ENCODE peak calls at places on chromosomes 3 and 15, in five cellular contexts. D is psoas muscle, A is adrenal gland, I is thoracic aorta, R is HepG2. S is an unnamed sample.

GRCh38 chr15:65952425-65953053 is 83.2 kb downstream of the RAB11A start:
- DNase-seq in D (no peak), A (peak; percentile 54), I (no peak), R (peak; percentile 11), S (peak; percentile 60)

GRCh38 chr3:133956333-133956732 is 60.7 kb upstream of the RAB6B start:
- DNase-seq in D (no peak), A (no peak), I (no peak), R (no peak), S (peak; percentile 15)

GRCh38 chr3:187130346-187131066 is 8.8 kb downstream of the RPL39L start:
- DNase-seq in D (no peak), A (no peak), I (no peak), R (no peak), S (no peak)

GRCh38 chr15:100559330-100559729 is 30.6 kb upstream of the CERS3 start:
- DNase-seq in D (peak; percentile 48), A (no peak), I (no peak), R (peak; percentile 3), S (no peak)

GRCh38 chr3:173750591-173750990 is 353.0 kb downstream of the NLGN1 start:
- DNase-seq in D (no peak), A (no peak), I (no peak), R (no peak), S (no peak)

GRCh38 chr3:173796865-173797264 is 399.3 kb downstream of the NLGN1 start:
- DNase-seq in D (no peak), A (no peak), I (no peak), R (no peak), S (no peak)

GRCh38 chr15:41936649-41937567 is 35.4 kb downstream of the EHD4 start:
- DNase-seq in D (peak; percentile 51), A (no peak), I (no peak), R (no peak), S (no peak)

GRCh38 chr15:75163150-75163564 is 38.5 kb upstream of the C15orf39 start:
- DNase-seq in D (no peak), A (no peak), I (no peak), R (no peak), S (no peak)

GRCh38 chr15:65819563-65819960 is 27.5 kb upstream of the DENND4A start:
- DNase-seq in D (no peak), A (peak; percentile 18), I (no peak), R (peak; percentile 45), S (no peak)

GRCh38 chr3:7290062-7290825 is 429.3 kb downstream of the GRM7 start:
- DNase-seq in D (no peak), A (no peak), I (no peak), R (no peak), S (no peak)

GRCh38 chr3:70771426-70772147 is 459.1 kb upstream of the MDFIC2 start:
- DNase-seq in D (no peak), A (no peak), I (no peak), R (no peak), S (no peak)

GRCh38 chr15:68581725-68582124 is 2.9 kb downstream of the CORO2B start:
- DNase-seq in D (no peak), A (no peak), I (no peak), R (no peak), S (no peak)

GRCh38 chr15:63075072-63075995 is 32.8 kb downstream of the TPM1 start:
- DNase-seq in D (no peak), A (no peak), I (no peak), R (no peak), S (no peak)

GRCh38 chr3:105365171-105365535 is 1.6 kb upstream of the ALCAM start:
- DNase-seq in D (no peak), A (no peak), I (no peak), R (no peak), S (no peak)

GRCh38 chr3:10697918-10698317 is 118.1 kb upstream of the SLC6A11 start:
- DNase-seq in D (no peak), A (no peak), I (no peak), R (no peak), S (no peak)

GRCh38 chr3:24508423-24508839 is 13.8 kb upstream of the THRB start:
- DNase-seq in D (no peak), A (no peak), I (no peak), R (no peak), S (no peak)

GRCh38 chr3:53195602-53196574 is 34.9 kb downstream of the PRKCD start:
- DNase-seq in D (peak; percentile 55), A (peak; percentile 59), I (no peak), R (no peak), S (peak; percentile 36)

GRCh38 chr15:37019479-37020433 is 80.6 kb downstream of the MEIS2 start:
- DNase-seq in D (no peak), A (peak; percentile 75), I (no peak), R (peak; percentile 83), S (no peak)

GRCh38 chr15:30953183-30953582 is 38.2 kb downstream of the MTMR10 start:
- DNase-seq in D (no peak), A (no peak), I (no peak), R (no peak), S (no peak)

GRCh38 chr3:149507491-149508324 is 33.2 kb downstream of the TM4SF4 start:
- DNase-seq in D (no peak), A (no peak), I (peak; percentile 69), R (no peak), S (peak; percentile 27)
- H3K27ac ChIP-seq in D (peak overlapping the region; percentile 80), A (no peak overlapping the region), I (peak overlapping the region; percentile 69), R (no peak overlapping the region), S (no peak overlapping the region)

GRCh38 chr3:193716155-193716554 is 123.1 kb downstream of the OPA1 start:
- DNase-seq in D (no peak), A (no peak), I (no peak), R (no peak), S (no peak)
- H3K4me3 ChIP-seq in D (no peak overlapping the region), A (no peak overlapping the region), I (no peak overlapping the region), R (no peak overlapping the region), S (no peak overlapping the region)

GRCh38 chr3:191338177-191338488 is 7.8 kb upstream of the UTS2B start:
- DNase-seq in D (no peak), A (no peak), I (no peak), R (no peak), S (no peak)

GRCh38 chr3:191336833-191337232 is 6.5 kb upstream of the UTS2B start:
- DNase-seq in D (no peak), A (no peak), I (no peak), R (no peak), S (no peak)

GRCh38 chr3:191342391-191342790 is 12.1 kb upstream of the UTS2B start:
- DNase-seq in D (no peak), A (no peak), I (no peak), R (no peak), S (no peak)

GRCh38 chr3:191340976-191341375 is 10.7 kb upstream of the UTS2B start:
- DNase-seq in D (no peak), A (no peak), I (no peak), R (no peak), S (no peak)

GRCh38 chr3:191339313-191339917 is 9.1 kb upstream of the UTS2B start:
- DNase-seq in D (no peak), A (no peak), I (no peak), R (no peak), S (no peak)
- H3K4me1 ChIP-seq in D (peaks cover 68% of the 10 kb centered on the region), A (peaks cover 36% of the 10 kb centered on the region), I (peaks cover 55% of the 10 kb centered on the region), R (peaks cover 94% of the 10 kb centered on the region), S (no peaks in the 10 kb centered on the region)

GRCh38 chr15:70702584-70702983 is 60.8 kb downstream of the UACA start:
- DNase-seq in D (no peak), A (no peak), I (no peak), R (no peak), S (peak; percentile 65)

GRCh38 chr15:70699873-70700272 is 63.5 kb downstream of the UACA start:
- DNase-seq in D (no peak), A (no peak), I (no peak), R (no peak), S (peak; percentile 28)

GRCh38 chr15:70701891-70702568 is 61.3 kb downstream of the UACA start:
- DNase-seq in D (no peak), A (peak; percentile 35), I (no peak), R (no peak), S (peak; percentile 94)

GRCh38 chr15:70698412-70698811 is 64.9 kb downstream of the UACA start:
- DNase-seq in D (no peak), A (no peak), I (no peak), R (no peak), S (no peak)

GRCh38 chr15:70698991-70699390 is 64.4 kb downstream of the UACA start:
- DNase-seq in D (no peak), A (no peak), I (no peak), R (no peak), S (no peak)
- H3K27ac ChIP-seq in D (peak overlapping the region; percentile 85), A (peak overlapping the region; percentile 52), I (peak overlapping the region; percentile 71), R (no peak overlapping the region), S (no peak overlapping the region)

GRCh38 chr15:85302271-85302670 is 78.1 kb upstream of the AKAP13 start:
- DNase-seq in D (no peak), A (no peak), I (no peak), R (no peak), S (no peak)
- H3K4me3 ChIP-seq in D (no peak overlapping the region), A (no peak overlapping the region), I (no peak overlapping the region), R (no peak overlapping the region), S (no peak overlapping the region)

GRCh38 chr3:151774910-151775309 is 39.0 kb upstream of the AADAC start:
- DNase-seq in D (no peak), A (no peak), I (no peak), R (no peak), S (no peak)

GRCh38 chr3:151772825-151773480 is 39.2 kb downstream of the AADACL2 start:
- DNase-seq in D (no peak), A (no peak), I (no peak), R (no peak), S (no peak)

GRCh38 chr3:151776259-151776740 is 37.6 kb upstream of the AADAC start:
- DNase-seq in D (no peak), A (no peak), I (no peak), R (no peak), S (no peak)

GRCh38 chr3:151775314-151776258 is 38.3 kb upstream of the AADAC start:
- DNase-seq in D (no peak), A (no peak), I (no peak), R (no peak), S (no peak)

GRCh38 chr3:151774235-151774634 is 39.7 kb upstream of the AADAC start:
- DNase-seq in D (no peak), A (no peak), I (no peak), R (no peak), S (no peak)
- H3K4me1 ChIP-seq in D (peaks cover 3% of the 10 kb centered on the region), A (peaks cover 17% of the 10 kb centered on the region), I (peaks cover 23% of the 10 kb centered on the region), R (peaks cover 53% of the 10 kb centered on the region), S (no peaks in the 10 kb centered on the region)

DNA sequence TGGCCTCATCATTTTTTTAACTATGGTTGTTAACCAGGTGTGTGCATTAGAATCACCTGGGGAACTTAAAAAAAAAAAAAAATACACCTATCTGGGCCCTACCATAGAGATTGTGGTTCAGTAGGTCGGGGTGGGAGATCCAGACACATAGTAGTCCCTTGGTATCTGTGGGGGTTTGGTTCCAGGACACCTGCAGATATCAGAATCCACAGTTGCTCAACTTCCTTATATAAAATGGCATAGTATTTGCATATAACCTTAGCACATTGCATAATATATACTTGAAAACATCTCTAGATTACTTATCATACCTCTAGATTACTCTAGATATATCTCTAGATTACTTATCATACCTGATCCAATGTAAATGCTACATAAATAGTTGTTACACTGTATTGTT is 5.0 kb downstream of the IQGAP1 start:
- DNase-seq in D (no peak), A (no peak), I (no peak), R (no peak), S (no peak)
- H3K27ac ChIP-seq in D (peak overlapping the region; percentile 96), A (no peak overlapping the region), I (peak overlapping the region; percentile 0), R (no peak overlapping the region), S (no peak overlapping the region)

GRCh38 chr3:184604039-184604955 is 42.7 kb downstream of the EPHB3 start:
- DNase-seq in D (no peak), A (no peak), I (no peak), R (no peak), S (no peak)
- H3K4me3 ChIP-seq in D (peak overlapping the region; percentile 60), A (no peak overlapping the region), I (peak overlapping the region; percentile 61), R (peak overlapping the region; percentile 53), S (peak overlapping the region; percentile 34)

GRCh38 chr3:182323126-182323727 is 470.1 kb upstream of the ATP11B start:
- DNase-seq in D (no peak), A (no peak), I (no peak), R (no peak), S (no peak)
- H3K4me1 ChIP-seq in D (no peaks in the 10 kb centered on the region), A (no peaks in the 10 kb centered on the region), I (no peaks in the 10 kb centered on the region), R (no peaks in the 10 kb centered on the region), S (peaks cover 4% of the 10 kb centered on the region)